ENCODE peak calls at places on chromosome 17, in four cellular contexts. One of them, this sample, is unnamed. For H3K9me3, the result is how much of the 10 kb centered on the place peaks cover.

GRCh38 chr17:44307387-44308186 is 814 bp upstream of the RUNDC3A start:
- DNase-seq in heart right ventricle: peak
- DNase-seq in upper lobe of left lung: no peak
- DNase-seq in ovary: peak
- DNase-seq in this sample: no peak

GRCh38 chr17:49851387-49852291 is 3.8 kb upstream of the TAC4 start:
- DNase-seq in heart right ventricle: peak
- DNase-seq in ovary: peak
- DNase-seq in upper lobe of left lung: peak
- DNase-seq in this sample: peak

GRCh38 chr17:37770631-37771518 is 26.0 kb upstream of the HNF1B start:
- DNase-seq in upper lobe of left lung: peak
- DNase-seq in heart right ventricle: peak
- DNase-seq in ovary: peak
- DNase-seq in this sample: no peak

GRCh38 chr17:43667506-43668438 is 6.0 kb upstream of the MEOX1 start:
- DNase-seq in ovary: no peak
- DNase-seq in heart right ventricle: no peak
- DNase-seq in upper lobe of left lung: no peak
- DNase-seq in this sample: no peak

GRCh38 chr17:69732272-69732671 is 317.8 kb downstream of the MAP2K6 start:
- DNase-seq in heart right ventricle: no peak
- DNase-seq in ovary: no peak
- DNase-seq in upper lobe of left lung: no peak
- DNase-seq in this sample: no peak

GRCh38 chr17:65099941-65100315 is 37.2 kb upstream of the RGS9 start:
- DNase-seq in upper lobe of left lung: peak
- DNase-seq in ovary: no peak
- DNase-seq in heart right ventricle: no peak
- DNase-seq in this sample: peak

GRCh38 chr17:63911041-63911635 is at the start of gene CSHL1:
- DNase-seq in upper lobe of left lung: no peak
- DNase-seq in ovary: no peak
- DNase-seq in heart right ventricle: no peak
- DNase-seq in this sample: no peak

GRCh38 chr17:7146115-7146514 is 31.5 kb upstream of the ASGR2 start:
- DNase-seq in heart right ventricle: no peak
- DNase-seq in ovary: no peak
- DNase-seq in upper lobe of left lung: no peak
- DNase-seq in this sample: no peak

GRCh38 chr17:77100009-77100408 is 40.8 kb upstream of the SEC14L1 start:
- DNase-seq in heart right ventricle: peak
- DNase-seq in ovary: no peak
- DNase-seq in upper lobe of left lung: peak
- DNase-seq in this sample: no peak

GRCh38 chr17:66527335-66527734 is 224.9 kb downstream of the PRKCA start:
- DNase-seq in ovary: no peak
- DNase-seq in upper lobe of left lung: no peak
- DNase-seq in heart right ventricle: no peak
- DNase-seq in this sample: no peak

GRCh38 chr17:36939944-36940312 is 2.7 kb downstream of the LHX1 start:
- DNase-seq in heart right ventricle: no peak
- DNase-seq in ovary: no peak
- DNase-seq in upper lobe of left lung: no peak
- DNase-seq in this sample: no peak

GRCh38 chr17:19317359-19318095 is 45.0 kb downstream of the B9D1 start:
- DNase-seq in ovary: peak
- DNase-seq in heart right ventricle: peak
- DNase-seq in upper lobe of left lung: peak
- DNase-seq in this sample: no peak

GRCh38 chr17:31052187-31052889 is 42.4 kb upstream of the NF1 start:
- DNase-seq in heart right ventricle: peak
- DNase-seq in ovary: peak
- DNase-seq in upper lobe of left lung: peak
- DNase-seq in this sample: no peak

GRCh38 chr17:41415833-41416335 is 8.5 kb downstream of the KRT37 start:
- DNase-seq in upper lobe of left lung: no peak
- DNase-seq in ovary: peak
- DNase-seq in heart right ventricle: no peak
- DNase-seq in this sample: no peak

GRCh38 chr17:1598399-1599095 is 30.1 kb downstream of the SLC43A2 start:
- DNase-seq in heart right ventricle: no peak
- DNase-seq in ovary: no peak
- DNase-seq in upper lobe of left lung: no peak
- DNase-seq in this sample: no peak

GRCh38 chr17:80779961-80780380 is 211.7 kb upstream of the CHMP6 start:
- DNase-seq in heart right ventricle: no peak
- DNase-seq in ovary: no peak
- DNase-seq in upper lobe of left lung: peak
- DNase-seq in this sample: no peak

DNA sequence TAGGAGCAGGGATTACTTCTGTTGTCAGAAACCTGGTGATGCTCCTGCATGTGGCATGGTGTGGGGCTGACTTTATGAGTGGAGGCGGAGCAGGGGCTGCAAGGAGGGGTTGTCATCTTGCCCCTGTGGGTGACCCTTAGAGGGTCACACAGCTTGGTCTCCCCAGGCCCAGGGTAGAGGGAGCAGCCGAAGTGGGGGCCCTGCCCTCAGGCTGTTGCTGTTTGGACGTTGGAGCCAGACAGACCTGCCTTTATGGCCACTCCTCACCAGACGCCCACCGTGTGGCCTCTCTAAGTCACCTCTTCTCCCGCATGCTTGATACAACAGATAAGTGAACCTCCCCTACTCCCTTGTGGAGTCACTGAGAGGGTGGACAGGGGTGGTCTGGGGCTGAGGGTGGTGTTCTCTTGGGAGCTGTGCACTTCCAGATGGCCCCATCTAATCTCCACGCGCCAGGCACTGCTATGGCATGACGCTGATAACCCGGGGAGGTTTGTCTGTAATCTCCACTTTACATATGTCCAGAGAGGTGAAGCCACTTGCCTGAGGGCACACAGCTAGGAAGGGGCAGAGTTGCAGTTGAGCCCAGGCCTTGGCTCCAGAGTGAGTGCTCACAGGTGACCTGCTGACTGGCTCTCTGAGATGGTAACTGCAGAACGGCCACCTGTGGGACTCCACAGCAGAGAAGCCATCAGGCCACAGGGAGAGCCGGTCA is 10.0 kb downstream of the MAP2K3 start:
- DNase-seq in ovary: no peak
- DNase-seq in upper lobe of left lung: no peak
- DNase-seq in heart right ventricle: no peak
- DNase-seq in this sample: no peak
- H3K9me3 ChIP-seq in ovary: under half
- H3K9me3 ChIP-seq in upper lobe of left lung: under half
- H3K9me3 ChIP-seq in heart right ventricle: under half
- H3K9me3 ChIP-seq in this sample: under half

GRCh38 chr17:27157898-27158297 is 136.0 kb upstream of the WSB1 start:
- DNase-seq in ovary: no peak
- DNase-seq in upper lobe of left lung: no peak
- DNase-seq in heart right ventricle: no peak
- DNase-seq in this sample: no peak
- H3K9me3 ChIP-seq in ovary: under half
- H3K9me3 ChIP-seq in upper lobe of left lung: under half
- H3K9me3 ChIP-seq in heart right ventricle: under half
- H3K9me3 ChIP-seq in this sample: under half

DNA sequence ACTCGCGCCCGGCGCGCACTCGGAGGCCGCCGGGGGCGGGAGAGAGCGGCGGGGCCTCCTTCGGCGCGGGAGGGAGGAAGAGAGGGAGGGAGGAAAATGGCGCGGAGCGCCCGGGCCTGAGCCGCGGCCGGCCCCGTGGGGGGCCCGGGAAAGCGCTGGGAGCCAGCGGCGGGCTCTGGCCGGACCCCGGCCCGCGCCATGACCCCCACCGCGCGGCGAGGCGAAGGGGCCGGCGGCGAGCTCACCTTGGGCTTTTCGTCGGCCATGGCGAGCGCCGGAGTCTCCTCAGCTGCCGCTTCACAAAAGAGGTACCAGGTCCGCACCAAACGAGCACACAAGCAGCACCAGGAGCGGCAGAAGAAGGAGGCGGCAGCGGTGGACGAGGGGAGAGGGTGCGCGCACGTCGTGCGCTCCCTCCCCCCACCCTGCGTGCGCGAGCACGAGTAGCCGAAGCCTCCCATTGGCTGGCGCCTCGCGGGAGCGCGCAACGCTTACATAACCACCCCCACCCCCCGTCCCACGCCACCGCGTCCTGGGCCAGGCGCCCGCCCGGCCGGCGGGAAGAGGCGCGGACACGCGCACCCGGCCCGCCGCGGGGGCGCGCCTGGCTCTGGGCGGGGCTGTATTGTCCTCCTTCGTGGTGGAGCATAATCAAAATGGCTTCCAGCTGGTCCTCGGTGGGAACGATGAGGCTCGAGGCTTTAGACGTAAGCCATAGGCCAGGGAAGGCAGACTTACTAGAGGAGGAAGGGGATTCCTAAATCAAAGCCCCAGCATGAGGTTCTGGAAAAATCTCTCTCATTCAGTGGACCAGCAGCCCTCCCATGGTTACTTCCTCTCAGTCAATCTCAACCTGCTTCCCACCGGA is at the start of gene SUMO2:
- DNase-seq in heart right ventricle: peak
- DNase-seq in ovary: peak
- DNase-seq in upper lobe of left lung: peak
- DNase-seq in this sample: peak
- H3K9me3 ChIP-seq in heart right ventricle: under half
- H3K9me3 ChIP-seq in ovary: under half
- H3K9me3 ChIP-seq in upper lobe of left lung: under half
- H3K9me3 ChIP-seq in this sample: under half

DNA sequence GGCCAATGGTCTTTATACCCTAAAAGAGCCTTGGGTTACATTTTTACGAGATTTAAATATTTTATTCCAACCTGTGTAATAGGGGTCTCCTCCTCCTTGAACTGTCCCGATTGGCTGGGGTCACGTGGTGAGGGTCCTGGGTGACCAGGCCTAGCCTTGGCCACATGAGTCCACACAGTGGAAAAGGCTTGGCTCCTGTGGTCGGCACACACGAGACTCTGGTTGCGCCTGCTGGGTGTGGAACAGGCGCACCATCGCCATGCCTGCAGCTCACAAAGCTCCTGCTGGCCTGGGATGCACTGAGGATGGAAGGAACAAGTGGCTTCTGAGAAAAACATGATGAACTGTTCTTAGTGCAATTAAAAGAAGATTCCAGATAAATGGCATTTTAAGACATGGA is 103.9 kb upstream of the ZNF750 start:
- DNase-seq in heart right ventricle: no peak
- DNase-seq in upper lobe of left lung: peak
- DNase-seq in ovary: no peak
- DNase-seq in this sample: no peak
- H3K9me3 ChIP-seq in heart right ventricle: under half
- H3K9me3 ChIP-seq in upper lobe of left lung: under half
- H3K9me3 ChIP-seq in ovary: under half
- H3K9me3 ChIP-seq in this sample: under half

GRCh38 chr17:59432657-59433056 is 101.2 kb downstream of the YPEL2 start:
- DNase-seq in heart right ventricle: no peak
- DNase-seq in upper lobe of left lung: no peak
- DNase-seq in ovary: no peak
- DNase-seq in this sample: no peak
- H3K9me3 ChIP-seq in heart right ventricle: under half
- H3K9me3 ChIP-seq in upper lobe of left lung: under half
- H3K9me3 ChIP-seq in ovary: under half
- H3K9me3 ChIP-seq in this sample: under half

GRCh38 chr17:11490171-11490760 is 108.0 kb upstream of the DNAH9 start:
- DNase-seq in upper lobe of left lung: no peak
- DNase-seq in ovary: no peak
- DNase-seq in heart right ventricle: no peak
- DNase-seq in this sample: no peak

GRCh38 chr17:11492511-11492910 is 105.8 kb upstream of the DNAH9 start:
- DNase-seq in heart right ventricle: no peak
- DNase-seq in ovary: no peak
- DNase-seq in upper lobe of left lung: no peak
- DNase-seq in this sample: no peak

GRCh38 chr17:11499881-11500280 is 98.4 kb upstream of the DNAH9 start:
- DNase-seq in upper lobe of left lung: no peak
- DNase-seq in ovary: no peak
- DNase-seq in heart right ventricle: no peak
- DNase-seq in this sample: no peak

GRCh38 chr17:11493947-11494346 is 104.3 kb upstream of the DNAH9 start:
- DNase-seq in heart right ventricle: no peak
- DNase-seq in upper lobe of left lung: no peak
- DNase-seq in ovary: no peak
- DNase-seq in this sample: no peak

DNA sequence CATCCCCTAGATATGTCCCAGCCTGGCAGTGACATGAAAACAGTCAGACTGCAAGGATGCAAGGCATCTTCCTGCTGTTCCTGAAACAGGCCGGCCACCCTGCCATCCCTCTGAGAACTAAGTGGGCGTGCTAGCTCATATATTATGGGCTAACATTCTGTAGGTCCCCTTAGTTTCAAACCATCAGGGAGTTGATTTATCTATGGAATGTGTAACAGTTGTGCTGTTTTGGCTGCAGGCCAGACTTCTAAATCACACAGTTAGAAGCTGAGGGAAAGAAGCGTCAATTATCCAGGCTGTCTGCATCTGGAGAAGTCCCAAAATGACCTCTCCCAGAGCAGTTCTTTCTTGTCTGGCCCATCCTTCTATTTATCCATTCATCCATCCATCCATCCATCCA is 102.7 kb upstream of the DNAH9 start:
- DNase-seq in ovary: no peak
- DNase-seq in upper lobe of left lung: no peak
- DNase-seq in heart right ventricle: no peak
- DNase-seq in this sample: no peak
- H3K9me3 ChIP-seq in ovary: under half
- H3K9me3 ChIP-seq in upper lobe of left lung: under half
- H3K9me3 ChIP-seq in heart right ventricle: under half
- H3K9me3 ChIP-seq in this sample: under half

DNA sequence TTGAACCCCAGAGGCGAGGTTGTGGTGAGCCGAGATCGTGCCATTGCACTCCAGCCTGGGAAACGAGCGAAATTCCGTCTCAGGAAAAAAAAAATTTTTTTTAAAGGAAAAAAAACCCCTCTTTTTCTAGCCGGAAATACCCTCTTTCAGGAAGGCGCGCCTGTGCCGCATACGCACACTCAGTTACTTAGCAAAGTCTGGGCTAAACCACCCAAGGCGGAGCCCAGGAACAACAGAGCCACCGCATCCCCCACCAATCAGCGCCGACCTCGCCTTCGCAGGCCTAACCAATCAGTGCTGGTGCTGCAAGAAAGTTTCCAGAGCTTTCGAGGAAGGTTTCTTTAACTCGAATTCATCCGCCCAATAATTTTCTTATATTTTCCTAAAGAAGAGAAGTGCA is 510.4 kb downstream of the KCNJ18 start:
- DNase-seq in heart right ventricle: no peak
- DNase-seq in upper lobe of left lung: no peak
- DNase-seq in ovary: no peak
- DNase-seq in this sample: no peak
- H3K9me3 ChIP-seq in heart right ventricle: under half
- H3K9me3 ChIP-seq in upper lobe of left lung: under half
- H3K9me3 ChIP-seq in ovary: under half
- H3K9me3 ChIP-seq in this sample: under half

This sample was measured in T-helper 17 cell.